ENCODE peak calls at places on chromosomes 12 and 14, in nine cellular contexts. U is endothelial cell; R is T follicular helper cell; A is body of pancreas; I is central memory CD4-positive, alpha-beta T cell; W is caudate nucleus; P is CD4-positive, CD25-positive, alpha-beta regulatory T cell; D is fibroblast of the conjunctiva; E is Caki2. J is an unnamed sample.

GRCh38 chr14:65267856-65268255 is 144.7 kb upstream of the FUT8 start:
- DNase-seq in D (no peak), P (no peak), R (no peak), E (no peak), U (no peak), A (peak; percentile 38), I (no peak), W (no peak), J (no peak)

GRCh38 chr12:24491968-24492367 is 456.9 kb downstream of the BCAT1 start:
- DNase-seq in A (no peak), P (no peak), W (no peak), U (no peak), I (no peak), E (no peak), D (no peak), R (no peak), J (no peak)

GRCh38 chr14:72745991-72746980 is 147.6 kb downstream of the DPF3 start:
- DNase-seq in W (no peak), D (peak; percentile 89), E (no peak), R (no peak), I (no peak), A (no peak), P (no peak), U (no peak), J (peak; percentile 63)

GRCh38 chr12:61452076-61452475 is 808.1 kb upstream of the USP15 start:
- DNase-seq in R (no peak), I (no peak), A (no peak), W (no peak), E (no peak), U (no peak), D (no peak), P (no peak), J (no peak)

GRCh38 chr14:39467889-39468524 is 35.8 kb upstream of the FBXO33 start:
- DNase-seq in E (no peak), W (no peak), D (no peak), I (no peak), R (peak; percentile 1), P (no peak), U (peak; percentile 33), A (no peak), J (no peak)

GRCh38 chr14:63051966-63052365 is 6.7 kb upstream of the KCNH5 start:
- DNase-seq in U (no peak), D (no peak), P (no peak), W (no peak), I (no peak), A (no peak), E (no peak), R (no peak), J (no peak)

GRCh38 chr12:87253157-87253556 is 776.0 kb downstream of the C12orf50 start:
- DNase-seq in I (no peak), R (no peak), W (no peak), D (peak; percentile 9), P (no peak), E (peak; percentile 60), U (no peak), A (peak; percentile 8), J (no peak)

GRCh38 chr12:132633901-132634300 is 15.3 kb downstream of the P2RX2 start:
- DNase-seq in A (no peak), R (no peak), W (no peak), D (no peak), P (no peak), U (no peak), I (no peak), E (no peak), J (no peak)

GRCh38 chr14:20247651-20248246 is 8.7 kb downstream of the OR11H4 start:
- DNase-seq in W (no peak), D (no peak), P (no peak), E (no peak), R (no peak), I (no peak), A (peak; percentile 32), U (no peak), J (no peak)

GRCh38 chr12:132664206-132665148 is 22.7 kb downstream of the POLE start:
- DNase-seq in W (no peak), I (no peak), P (no peak), R (no peak), A (no peak), E (no peak), U (no peak), D (no peak), J (no peak)

GRCh38 chr12:94813314-94813713 is 163.0 kb upstream of the TMCC3 start:
- DNase-seq in R (no peak), E (peak; percentile 8), U (no peak), P (no peak), D (no peak), A (no peak), W (no peak), I (no peak), J (no peak)

GRCh38 chr12:6444704-6445688 is at the start of gene CD27:
- DNase-seq in P (no peak), E (no peak), R (no peak), A (no peak), D (no peak), I (peak; percentile 54), U (no peak), W (no peak), J (no peak)

GRCh38 chr14:57963071-57963470 is 97.2 kb upstream of the SLC35F4 start:
- DNase-seq in U (no peak), A (no peak), W (no peak), I (no peak), R (no peak), P (no peak), D (no peak), E (no peak), J (no peak)

GRCh38 chr14:104265918-104266642 is 127.7 kb downstream of the KIF26A start:
- DNase-seq in I (no peak), A (no peak), R (no peak), E (no peak), U (no peak), D (no peak), W (no peak), P (no peak), J (no peak)

GRCh38 chr12:9378430-9378835 is 170.2 kb upstream of the PZP start:
- DNase-seq in P (no peak), U (peak; percentile 54), E (no peak), I (no peak), R (no peak), D (no peak), W (no peak), A (no peak), J (no peak)

GRCh38 chr14:45359766-45360165 is 106.8 kb upstream of the MIS18BP1 start:
- DNase-seq in P (no peak), W (no peak), U (no peak), I (no peak), E (no peak), R (no peak), A (no peak), D (no peak), J (no peak)

GRCh38 chr12:30548203-30548602 is 147.5 kb downstream of the IPO8 start:
- DNase-seq in D (no peak), R (no peak), W (no peak), E (no peak), P (no peak), U (no peak), I (no peak), A (no peak), J (no peak)

GRCh38 chr12:56029666-56030293 is 8.9 kb downstream of the IKZF4 start:
- DNase-seq in P (peak; percentile 19), E (peak; percentile 44), D (peak; percentile 47), I (peak; percentile 32), W (no peak), A (peak; percentile 57), R (no peak), U (peak; percentile 69), J (no peak)

GRCh38 chr12:71727958-71728357 is 26.7 kb upstream of the RAB21 start:
- DNase-seq in A (no peak), U (no peak), P (no peak), R (no peak), D (no peak), I (no peak), W (no peak), E (no peak), J (no peak)

GRCh38 chr14:63664143-63664460 is 22.4 kb upstream of the WDR89 start:
- DNase-seq in D (no peak), W (no peak), U (no peak), R (no peak), A (no peak), I (no peak), P (no peak), E (no peak), J (no peak)

GRCh38 chr12:85951823-85952222 is 77.7 kb downstream of the NTS start:
- DNase-seq in P (no peak), I (no peak), D (peak; percentile 4), W (no peak), R (no peak), E (no peak), A (no peak), U (no peak), J (no peak)

GRCh38 chr12:26939192-26939832 is 1.0 kb downstream of the FGFR1OP2 start:
- DNase-seq in P (no peak), R (no peak), W (no peak), I (no peak), E (no peak), U (no peak), A (no peak), D (no peak), J (no peak)

GRCh38 chr14:86799244-86799647 is 1193.7 kb downstream of the GALC start:
- DNase-seq in W (no peak), D (peak; percentile 86), A (peak; percentile 24), I (no peak), P (no peak), E (peak; percentile 88), U (no peak), R (no peak), J (peak; percentile 94)

GRCh38 chr14:41785696-41786095 is 179.0 kb downstream of the LRFN5 start:
- DNase-seq in P (no peak), R (no peak), I (no peak), U (no peak), E (no peak), D (no peak), W (no peak), A (no peak), J (no peak)

GRCh38 chr14:61076531-61076930 is 95.5 kb downstream of the SLC38A6 start:
- DNase-seq in I (no peak), R (no peak), U (no peak), A (no peak), W (no peak), E (no peak), P (no peak), D (peak; percentile 69), J (no peak)

GRCh38 chr14:21087294-21088091 is 11.0 kb downstream of the ZNF219 start:
- DNase-seq in A (peak; percentile 67), R (peak; percentile 78), U (peak; percentile 66), I (peak; percentile 97), D (peak; percentile 93), W (peak; percentile 57), E (peak; percentile 67), P (peak; percentile 77), J (peak; percentile 91)

GRCh38 chr14:102484316-102484715 is 25.3 kb downstream of the ANKRD9 start:
- DNase-seq in I (no peak), E (no peak), A (no peak), W (no peak), R (no peak), P (no peak), U (no peak), D (no peak), J (no peak)

GRCh38 chr12:68749861-68750260 is 3.9 kb downstream of the SLC35E3 start:
- DNase-seq in W (no peak), U (no peak), I (no peak), P (no peak), R (no peak), E (no peak), D (no peak), A (no peak), J (no peak)

GRCh38 chr12:80353254-80353653 is 90.8 kb upstream of the PTPRQ start:
- DNase-seq in D (no peak), E (no peak), I (no peak), W (no peak), U (no peak), P (no peak), R (no peak), A (no peak), J (peak; percentile 29)

GRCh38 chr12:116456683-116457082 is 102.5 kb upstream of the MAP1LC3B2 start:
- DNase-seq in E (no peak), D (no peak), A (no peak), P (no peak), R (no peak), I (no peak), W (no peak), U (no peak), J (no peak)

GRCh38 chr14:33435911-33436310 is 497.2 kb downstream of the NPAS3 start:
- DNase-seq in E (peak; percentile 2), R (no peak), P (no peak), D (peak; percentile 9), A (no peak), W (no peak), I (no peak), U (no peak), J (peak; percentile 50)

J was measured in skeletal muscle cell.